ENCODE peak calls at places on chromosome 22, in five cellular contexts. One of them, this sample, is unnamed.
A peak's percentile ranks its signal among the peaks of the same experiment; 100 is the strongest.

GRCh38 chr22:21741059-21741458 is 5.5 kb upstream of the YPEL1 start:
- DNase-seq in H9: no peak
- DNase-seq in IMR-90: no peak
- DNase-seq in mesenchymal stem cell: no peak
- DNase-seq in trophoblast cell: no peak
- DNase-seq in this sample: no peak

GRCh38 chr22:48757581-48757980 is 1070.1 kb downstream of the BRD1 start:
- DNase-seq in H9: peak; percentile 13
- DNase-seq in IMR-90: no peak
- DNase-seq in mesenchymal stem cell: no peak
- DNase-seq in trophoblast cell: no peak
- DNase-seq in this sample: no peak

GRCh38 chr22:22921575-22921974 is 34.0 kb downstream of the IGLL5 start:
- DNase-seq in H9: no peak
- DNase-seq in IMR-90: no peak
- DNase-seq in mesenchymal stem cell: no peak
- DNase-seq in trophoblast cell: no peak
- DNase-seq in this sample: no peak

GRCh38 chr22:27927608-27928007 is 8.6 kb upstream of the PITPNB start:
- DNase-seq in H9: no peak
- DNase-seq in IMR-90: no peak
- DNase-seq in mesenchymal stem cell: no peak
- DNase-seq in trophoblast cell: no peak
- DNase-seq in this sample: no peak

GRCh38 chr22:26033586-26033985 is 135.7 kb upstream of the SEZ6L start:
- DNase-seq in H9: no peak
- DNase-seq in IMR-90: no peak
- DNase-seq in mesenchymal stem cell: no peak
- DNase-seq in trophoblast cell: no peak
- DNase-seq in this sample: no peak

GRCh38 chr22:27358096-27358870 is 443.3 kb downstream of the MN1 start:
- DNase-seq in H9: no peak
- DNase-seq in IMR-90: no peak
- DNase-seq in mesenchymal stem cell: no peak
- DNase-seq in trophoblast cell: no peak
- DNase-seq in this sample: no peak

GRCh38 chr22:27641049-27641790 is 160.3 kb downstream of the MN1 start:
- DNase-seq in H9: no peak
- DNase-seq in IMR-90: peak; percentile 29
- DNase-seq in mesenchymal stem cell: peak; percentile 51
- DNase-seq in trophoblast cell: no peak
- DNase-seq in this sample: no peak

GRCh38 chr22:48233586-48233985 is 1471.1 kb downstream of the TBC1D22A start:
- DNase-seq in H9: no peak
- DNase-seq in IMR-90: no peak
- DNase-seq in mesenchymal stem cell: no peak
- DNase-seq in trophoblast cell: no peak
- DNase-seq in this sample: no peak

GRCh38 chr22:37185646-37186227 is 2.3 kb downstream of the C1QTNF6 start:
- DNase-seq in H9: no peak
- DNase-seq in IMR-90: no peak
- DNase-seq in mesenchymal stem cell: no peak
- DNase-seq in trophoblast cell: no peak
- DNase-seq in this sample: no peak

GRCh38 chr22:35156945-35157344 is 91.0 kb downstream of the ISX start:
- DNase-seq in H9: no peak
- DNase-seq in IMR-90: no peak
- DNase-seq in mesenchymal stem cell: no peak
- DNase-seq in trophoblast cell: no peak
- DNase-seq in this sample: no peak

GRCh38 chr22:42297778-42298177 is 27.3 kb upstream of the TCF20 start:
- DNase-seq in H9: no peak
- DNase-seq in IMR-90: no peak
- DNase-seq in mesenchymal stem cell: no peak
- DNase-seq in trophoblast cell: no peak
- DNase-seq in this sample: no peak

GRCh38 chr22:42425337-42425988 is 6.7 kb downstream of the NFAM1 start:
- DNase-seq in H9: peak; percentile 21
- DNase-seq in IMR-90: no peak
- DNase-seq in mesenchymal stem cell: no peak
- DNase-seq in trophoblast cell: peak; percentile 39
- DNase-seq in this sample: no peak

GRCh38 chr22:26681395-26681821 is 24.0 kb downstream of the MIAT start:
- DNase-seq in H9: peak; percentile 77
- DNase-seq in IMR-90: peak; percentile 67
- DNase-seq in mesenchymal stem cell: peak; percentile 87
- DNase-seq in trophoblast cell: no peak
- DNase-seq in this sample: peak; percentile 62

GRCh38 chr22:42301072-42301741 is 30.8 kb upstream of the TCF20 start:
- DNase-seq in H9: no peak
- DNase-seq in IMR-90: no peak
- DNase-seq in mesenchymal stem cell: no peak
- DNase-seq in trophoblast cell: no peak
- DNase-seq in this sample: no peak

GRCh38 chr22:41078975-41079374 is 13.4 kb upstream of the EP300 start:
- DNase-seq in H9: no peak
- DNase-seq in IMR-90: no peak
- DNase-seq in mesenchymal stem cell: no peak
- DNase-seq in trophoblast cell: no peak
- DNase-seq in this sample: peak; percentile 9

GRCh38 chr22:30251661-30252226 is 5.2 kb upstream of the LIF start:
- DNase-seq in H9: no peak
- DNase-seq in IMR-90: peak; percentile 82
- DNase-seq in mesenchymal stem cell: peak; percentile 56
- DNase-seq in trophoblast cell: no peak
- DNase-seq in this sample: no peak

GRCh38 chr22:39713799-39714290 is 143.3 kb downstream of the CACNA1I start:
- DNase-seq in H9: no peak
- DNase-seq in IMR-90: no peak
- DNase-seq in mesenchymal stem cell: no peak
- DNase-seq in trophoblast cell: no peak
- DNase-seq in this sample: no peak

GRCh38 chr22:47716890-47717615 is 954.6 kb downstream of the TBC1D22A start:
- DNase-seq in H9: no peak
- DNase-seq in IMR-90: no peak
- DNase-seq in mesenchymal stem cell: no peak
- DNase-seq in trophoblast cell: no peak
- DNase-seq in this sample: no peak

GRCh38 chr22:30824096-30824495 is 129.4 kb downstream of the OSBP2 start:
- DNase-seq in H9: no peak
- DNase-seq in IMR-90: no peak
- DNase-seq in mesenchymal stem cell: no peak
- DNase-seq in trophoblast cell: no peak
- DNase-seq in this sample: no peak

GRCh38 chr22:47071078-47071811 is 308.8 kb downstream of the TBC1D22A start:
- DNase-seq in H9: peak; percentile 10
- DNase-seq in IMR-90: no peak
- DNase-seq in mesenchymal stem cell: no peak
- DNase-seq in trophoblast cell: no peak
- DNase-seq in this sample: no peak

GRCh38 chr22:40235418-40235817 is 57.7 kb downstream of the TNRC6B start:
- DNase-seq in H9: no peak
- DNase-seq in IMR-90: no peak
- DNase-seq in mesenchymal stem cell: no peak
- DNase-seq in trophoblast cell: no peak
- DNase-seq in this sample: no peak

GRCh38 chr22:43849731-43850130 is 12.6 kb downstream of the SULT4A1 start:
- DNase-seq in H9: peak; percentile 21
- DNase-seq in IMR-90: no peak
- DNase-seq in mesenchymal stem cell: no peak
- DNase-seq in trophoblast cell: no peak
- DNase-seq in this sample: no peak
- H3K79me1 ChIP-seq in H9: no peaks in the 10 kb centered on the region
- H3K79me1 ChIP-seq in IMR-90: peaks cover 2% of the 10 kb centered on the region
- H3K79me1 ChIP-seq in mesenchymal stem cell: no peaks in the 10 kb centered on the region
- H3K79me1 ChIP-seq in trophoblast cell: no peaks in the 10 kb centered on the region
- H3K79me1 ChIP-seq in this sample: peaks cover 12% of the 10 kb centered on the region

DNA sequence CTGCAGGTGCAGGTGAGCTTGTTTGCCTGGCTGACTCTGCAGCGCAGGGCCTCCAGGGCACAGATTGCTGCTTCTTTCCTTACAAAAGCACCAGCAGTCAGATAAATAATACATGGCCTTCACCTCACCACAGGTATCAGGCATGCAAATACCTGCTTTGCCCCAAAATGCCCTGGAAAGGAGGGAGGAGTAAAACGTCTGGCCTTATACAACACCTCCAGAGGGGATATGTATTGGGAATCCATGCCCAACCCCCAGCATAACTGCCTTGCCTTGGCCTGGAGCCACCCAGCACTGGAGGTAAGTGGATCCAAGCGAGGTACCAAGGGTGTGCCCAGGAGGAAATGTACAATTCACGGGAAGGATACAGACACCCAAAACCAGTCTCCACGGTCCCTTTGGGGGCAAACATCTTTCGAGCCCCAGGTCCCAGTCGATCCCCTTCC is 860 bp downstream of the TMEM184B start:
- DNase-seq in H9: peak; percentile 60
- DNase-seq in IMR-90: no peak
- DNase-seq in mesenchymal stem cell: no peak
- DNase-seq in trophoblast cell: no peak
- DNase-seq in this sample: no peak
- H2AFZ ChIP-seq in H9: no peak overlapping the region
- H2AFZ ChIP-seq in IMR-90: peak overlapping the region; percentile 93
- H2AFZ ChIP-seq in mesenchymal stem cell: no peak overlapping the region
- H2AFZ ChIP-seq in trophoblast cell: peak overlapping the region; percentile 66
- H2AFZ ChIP-seq in this sample: peak overlapping the region; percentile 87

GRCh38 chr22:45328822-45329535 is 19.2 kb downstream of the FAM118A start:
- DNase-seq in H9: no peak
- DNase-seq in IMR-90: no peak
- DNase-seq in mesenchymal stem cell: no peak
- DNase-seq in trophoblast cell: no peak
- DNase-seq in this sample: no peak
- H3K79me1 ChIP-seq in H9: no peaks in the 10 kb centered on the region
- H3K79me1 ChIP-seq in IMR-90: peaks cover 22% of the 10 kb centered on the region
- H3K79me1 ChIP-seq in mesenchymal stem cell: peaks cover 11% of the 10 kb centered on the region
- H3K79me1 ChIP-seq in trophoblast cell: no peaks in the 10 kb centered on the region
- H3K79me1 ChIP-seq in this sample: peaks cover 5% of the 10 kb centered on the region

DNA sequence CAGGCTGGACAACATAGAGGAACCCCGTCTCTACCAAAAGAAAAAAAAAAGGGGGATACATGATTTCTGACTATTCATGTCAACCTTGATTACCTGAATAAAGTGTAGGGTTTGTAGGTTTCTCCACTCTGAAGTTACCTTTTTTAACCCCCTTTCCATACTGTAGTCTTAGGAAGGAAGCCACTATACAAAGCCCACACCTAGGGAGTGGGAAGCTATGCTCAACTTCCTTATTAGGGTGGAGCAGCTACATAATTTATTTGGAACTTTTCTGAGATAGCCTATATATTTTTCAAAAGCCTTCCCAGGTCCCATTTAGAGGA is 579 bp upstream of the ATP6V1E1 start:
- DNase-seq in H9: no peak
- DNase-seq in IMR-90: no peak
- DNase-seq in mesenchymal stem cell: no peak
- DNase-seq in trophoblast cell: no peak
- DNase-seq in this sample: no peak
- H2AFZ ChIP-seq in H9: no peak overlapping the region
- H2AFZ ChIP-seq in IMR-90: peak overlapping the region; percentile 96
- H2AFZ ChIP-seq in mesenchymal stem cell: no peak overlapping the region
- H2AFZ ChIP-seq in trophoblast cell: peak overlapping the region; percentile 87
- H2AFZ ChIP-seq in this sample: peak overlapping the region; percentile 89

DNA sequence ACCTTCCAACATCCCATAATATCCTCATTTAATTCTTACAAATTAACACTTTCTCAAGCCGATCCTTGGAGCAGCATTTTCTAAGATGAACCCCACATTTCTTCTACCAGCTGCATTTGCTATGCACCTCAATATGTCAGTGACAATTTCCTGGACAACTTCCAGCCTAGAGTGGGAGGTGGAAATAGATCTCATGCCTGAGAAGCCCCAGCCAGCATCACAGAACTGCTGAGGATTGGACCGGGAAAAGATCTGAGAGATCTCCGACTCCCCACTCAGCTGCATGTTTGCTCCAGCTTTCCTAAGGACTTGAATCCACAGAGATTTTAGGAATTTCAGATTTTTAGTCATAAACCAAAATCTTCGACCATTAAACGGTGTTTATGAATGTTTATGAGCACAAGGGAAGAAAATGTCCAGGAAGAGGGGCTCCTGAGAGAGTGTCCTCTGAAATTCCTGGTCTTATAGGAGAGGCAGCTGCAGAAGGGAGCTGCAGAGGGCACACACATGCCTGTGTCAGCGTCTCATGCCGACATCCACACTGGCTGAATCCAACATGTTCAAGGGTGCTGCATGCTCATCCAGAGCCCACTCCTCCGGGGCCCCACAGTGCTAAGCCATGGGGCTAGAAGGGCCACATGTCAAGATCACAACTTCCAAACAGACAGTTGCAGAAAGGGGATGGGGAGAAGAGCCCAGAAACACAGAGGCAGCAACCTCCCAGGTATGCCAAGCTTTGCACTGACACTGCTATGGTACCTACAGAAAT is 68.6 kb downstream of the MICAL3 start:
- DNase-seq in H9: no peak
- DNase-seq in IMR-90: no peak
- DNase-seq in mesenchymal stem cell: no peak
- DNase-seq in trophoblast cell: no peak
- DNase-seq in this sample: no peak
- H3K79me1 ChIP-seq in H9: peaks cover 6% of the 10 kb centered on the region
- H3K79me1 ChIP-seq in IMR-90: peaks cover 84% of the 10 kb centered on the region
- H3K79me1 ChIP-seq in mesenchymal stem cell: peaks cover 2% of the 10 kb centered on the region
- H3K79me1 ChIP-seq in trophoblast cell: no peaks in the 10 kb centered on the region
- H3K79me1 ChIP-seq in this sample: peaks cover 2% of the 10 kb centered on the region

This sample was measured in neuronal stem cell.